ENCODE peak calls at places on chromosomes 7 and 10, in five cellular contexts. B, H, V, O and D are unnamed samples.
A peak's percentile ranks its signal among the peaks of the same experiment; 100 is the strongest.

GRCh38 chr7:1825877-1826741 is 156.0 kb downstream of the ELFN1 start:
- DNase-seq in B (no peak), H (no peak), V (no peak), O (no peak), D (no peak)

GRCh38 chr10:54613162-54613561 is 187.9 kb downstream of the PCDH15 start:
- DNase-seq in B (no peak), H (no peak), V (no peak), O (no peak), D (no peak)

GRCh38 chr10:98488669-98489430 is 42.1 kb upstream of the HPS1 start:
- DNase-seq in B (no peak), H (no peak), V (peak; percentile 41), O (no peak), D (peak; percentile 59)

GRCh38 chr10:15378569-15378968 is 7.5 kb upstream of the FAM171A1 start:
- DNase-seq in B (no peak), H (no peak), V (no peak), O (no peak), D (no peak)

GRCh38 chr7:124720195-124720594 is 45.4 kb downstream of the GPR37 start:
- DNase-seq in B (no peak), H (no peak), V (no peak), O (no peak), D (no peak)

GRCh38 chr7:32204361-32205018 is 134.3 kb upstream of the PDE1C start:
- DNase-seq in B (no peak), H (peak; percentile 34), V (peak; percentile 70), O (peak; percentile 79), D (no peak)

GRCh38 chr10:35409808-35410207 is 73.5 kb downstream of the CCNY start:
- DNase-seq in B (no peak), H (no peak), V (no peak), O (no peak), D (no peak)

GRCh38 chr7:42315631-42316030 is 78.6 kb upstream of the GLI3 start:
- DNase-seq in B (no peak), H (no peak), V (no peak), O (no peak), D (no peak)

GRCh38 chr10:34985823-34986222 is 104.3 kb downstream of the CUL2 start:
- DNase-seq in B (no peak), H (no peak), V (no peak), O (no peak), D (no peak)

GRCh38 chr7:150973571-150974451 is 4.3 kb downstream of the KCNH2 start:
- DNase-seq in B (no peak), H (no peak), V (no peak), O (no peak), D (no peak)

GRCh38 chr10:62302760-62303159 is 34.1 kb upstream of the RTKN2 start:
- DNase-seq in B (no peak), H (no peak), V (no peak), O (no peak), D (no peak)

GRCh38 chr7:999149-999883 is 16.3 kb downstream of the CYP2W1 start:
- DNase-seq in B (no peak), H (no peak), V (no peak), O (no peak), D (no peak)

GRCh38 chr7:22110227-22110839 is 164.6 kb upstream of the CDCA7L start:
- DNase-seq in B (no peak), H (peak; percentile 86), V (peak; percentile 62), O (peak; percentile 63), D (peak; percentile 42)

GRCh38 chr10:31034041-31034918 is 2.6 kb upstream of the ZNF438 start:
- DNase-seq in B (no peak), H (no peak), V (no peak), O (no peak), D (peak; percentile 33)

GRCh38 chr7:11706666-11707605 is 125.1 kb downstream of the THSD7A start:
- DNase-seq in B (no peak), H (no peak), V (no peak), O (peak; percentile 3), D (no peak)

GRCh38 chr7:142873281-142873784 is 12.2 kb downstream of the TRPV6 start:
- DNase-seq in B (no peak), H (peak; percentile 72), V (no peak), O (peak; percentile 38), D (no peak)

GRCh38 chr7:22251284-22251683 is 105.7 kb downstream of the RAPGEF5 start:
- DNase-seq in B (no peak), H (no peak), V (no peak), O (no peak), D (no peak)

GRCh38 chr10:60960913-60961312 is 16.9 kb upstream of the RHOBTB1 start:
- DNase-seq in B (no peak), H (no peak), V (no peak), O (no peak), D (no peak)

GRCh38 chr7:134834689-134835462 is 55.4 kb downstream of the CALD1 start:
- DNase-seq in B (no peak), H (peak; percentile 71), V (no peak), O (no peak), D (no peak)

DNA sequence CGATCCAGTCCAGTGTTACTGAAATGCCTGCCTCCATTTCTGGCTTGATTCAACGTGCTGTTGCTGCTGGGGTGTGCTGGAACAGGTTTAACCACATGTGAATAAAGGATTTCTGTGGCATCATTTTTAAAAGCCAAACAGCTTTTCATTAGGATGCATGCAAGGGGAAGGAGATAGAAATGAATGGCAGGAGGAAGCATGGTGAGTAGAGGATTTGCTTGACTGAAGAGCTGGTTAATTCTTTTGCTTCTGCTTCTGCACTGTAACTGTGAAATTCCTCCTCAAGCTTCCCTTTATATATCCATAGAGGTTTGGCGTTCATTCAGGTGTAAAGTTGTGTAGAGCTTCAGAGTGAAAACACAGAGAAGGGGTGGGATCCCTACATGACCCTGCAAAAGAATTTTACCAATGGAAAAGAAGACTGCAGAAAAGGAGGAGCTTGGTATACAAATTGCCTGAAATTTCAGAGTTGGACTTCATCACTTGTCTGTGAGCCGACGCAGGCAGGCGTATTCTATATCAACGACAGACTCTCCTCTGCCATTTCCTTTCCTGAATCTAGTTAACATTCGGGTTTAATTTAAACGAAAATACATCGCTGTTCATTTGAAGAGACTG is at the start of gene SOSTDC1:
- DNase-seq in B (no peak), H (peak; percentile 78), V (no peak), O (no peak), D (no peak)
- TF ChIP-seq POLR2A in B (no peak), H (peak; percentile 78), V (no peak), O (no peak), D (no peak)

DNA sequence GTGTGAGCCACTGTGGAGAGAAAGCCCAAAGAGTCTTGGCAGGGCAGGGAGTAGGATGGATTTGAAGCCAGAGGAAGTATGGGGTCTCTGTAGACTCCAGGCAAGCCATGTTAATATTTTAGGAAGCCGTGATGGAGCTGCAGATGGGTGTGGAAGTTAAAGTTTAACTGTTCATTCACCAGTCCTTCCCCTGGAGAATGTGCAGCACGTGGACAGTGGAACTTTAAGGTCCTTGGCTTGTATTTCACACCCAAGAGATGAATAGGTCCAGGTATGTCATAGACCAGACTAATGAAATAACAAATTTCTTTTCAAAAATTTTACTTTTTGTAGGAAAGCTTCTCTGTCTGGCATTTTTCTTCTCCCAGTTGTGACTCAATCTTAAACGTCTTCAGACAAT is 54.2 kb downstream of the TCF7L2 start:
- DNase-seq in B (no peak), H (no peak), V (no peak), O (no peak), D (no peak)
- H3K4me1 ChIP-seq in B (peaks cover 71% of the 10 kb centered on the region), H (no peaks in the 10 kb centered on the region), V (peaks cover 38% of the 10 kb centered on the region), O (peaks cover 67% of the 10 kb centered on the region), D (peaks cover 28% of the 10 kb centered on the region)

GRCh38 chr7:116528008-116528789 is 3.4 kb downstream of the CAV1 start:
- DNase-seq in B (no peak), H (no peak), V (peak; percentile 71), O (peak; percentile 71), D (peak; percentile 57)

GRCh38 chr7:116527521-116527920 is 2.7 kb downstream of the CAV1 start:
- DNase-seq in B (no peak), H (no peak), V (no peak), O (no peak), D (no peak)

GRCh38 chr7:116529250-116529649 is 4.4 kb downstream of the CAV1 start:
- DNase-seq in B (no peak), H (no peak), V (no peak), O (no peak), D (no peak)

GRCh38 chr7:116532102-116532501 is 7.3 kb downstream of the CAV1 start:
- DNase-seq in B (no peak), H (no peak), V (no peak), O (no peak), D (no peak)

GRCh38 chr7:116530107-116530820 is 5.4 kb downstream of the CAV1 start:
- DNase-seq in B (no peak), H (no peak), V (no peak), O (no peak), D (no peak)
- TF ChIP-seq POLR2A in B (no peak), H (no peak), V (no peak), O (no peak), D (no peak)

GRCh38 chr10:11180228-11180627 is 162.6 kb downstream of the CELF2 start:
- DNase-seq in B (no peak), H (peak; percentile 44), V (no peak), O (no peak), D (no peak)

GRCh38 chr10:11181996-11182395 is 164.3 kb downstream of the CELF2 start:
- DNase-seq in B (no peak), H (no peak), V (peak; percentile 54), O (no peak), D (peak; percentile 50)

GRCh38 chr10:11178606-11179221 is 161.0 kb downstream of the CELF2 start:
- DNase-seq in B (no peak), H (peak; percentile 96), V (no peak), O (no peak), D (no peak)

GRCh38 chr10:11177926-11178453 is 160.3 kb downstream of the CELF2 start:
- DNase-seq in B (no peak), H (peak; percentile 46), V (no peak), O (no peak), D (no peak)

GRCh38 chr10:11179231-11180105 is 161.8 kb downstream of the CELF2 start:
- DNase-seq in B (no peak), H (no peak), V (no peak), O (no peak), D (no peak)
- H3K4me1 ChIP-seq in B (peaks cover 58% of the 10 kb centered on the region), H (peaks cover 7% of the 10 kb centered on the region), V (no peaks in the 10 kb centered on the region), O (no peaks in the 10 kb centered on the region), D (peaks cover 53% of the 10 kb centered on the region)

DNA sequence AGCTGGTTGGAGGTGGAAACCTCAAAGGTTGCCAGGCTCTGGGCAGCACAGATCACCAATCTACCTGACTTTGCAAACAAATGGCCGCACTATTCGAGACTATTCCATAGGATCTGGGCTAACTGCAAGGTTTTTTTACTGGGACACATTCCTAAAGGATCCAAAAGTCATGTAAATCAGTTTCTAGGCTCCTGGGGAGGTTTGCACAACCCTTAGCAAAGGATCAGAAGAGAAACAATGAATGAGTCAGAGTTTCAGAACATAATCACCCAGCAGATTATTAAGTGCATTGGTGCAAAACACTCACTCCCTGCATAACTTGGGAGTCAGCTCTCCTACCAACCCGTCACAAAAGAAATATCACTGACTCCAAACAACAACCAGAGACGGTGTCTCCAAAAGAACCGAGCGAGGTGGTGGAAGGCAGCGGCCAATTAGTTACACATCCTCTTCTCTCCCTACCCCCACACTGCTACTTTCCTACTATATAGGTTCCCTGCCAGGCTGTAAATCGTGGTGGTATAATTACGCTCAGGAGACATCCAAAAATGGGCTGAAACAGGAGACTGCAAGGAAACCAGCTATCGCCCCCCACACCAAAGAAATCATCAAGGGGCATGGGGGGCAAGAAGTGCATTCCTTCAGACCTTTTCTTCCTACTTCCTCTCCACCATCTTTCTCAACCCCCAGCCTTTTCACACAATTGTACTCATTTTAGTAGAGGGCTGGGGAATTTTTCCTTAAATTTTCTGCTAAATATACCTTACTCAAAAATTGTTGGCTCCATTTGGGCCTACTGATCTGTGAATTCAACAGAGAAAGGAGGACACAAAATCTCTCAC is 3.2 kb downstream of the UBE2H start:
- DNase-seq in B (no peak), H (no peak), V (no peak), O (no peak), D (no peak)
- TF ChIP-seq POLR2A in B (peak; percentile 62), H (no peak), V (no peak), O (no peak), D (peak; percentile 54)